ENCODE peak calls at places on chromosomes 13 and 19, in ten cellular contexts. One of them, this sample, is unnamed.

GRCh38 chr13:44757671-44758070 is 181.5 kb upstream of the TSC22D1 start:
- DNase-seq in right lobe of liver: no peak
- DNase-seq in NT2/D1: no peak
- DNase-seq in PC-3: no peak
- DNase-seq in A549: no peak
- DNase-seq in pancreas: no peak
- DNase-seq in uterus: no peak
- DNase-seq in fibroblast of lung: no peak
- DNase-seq in AG10803: no peak
- DNase-seq in GM23248: no peak
- DNase-seq in this sample: no peak

GRCh38 chr19:13172335-13173128 is 22.3 kb downstream of the IER2 start:
- DNase-seq in GM23248: peak; percentile 92
- DNase-seq in NT2/D1: no peak
- DNase-seq in uterus: peak; percentile 80
- DNase-seq in fibroblast of lung: peak; percentile 85
- DNase-seq in pancreas: peak; percentile 72
- DNase-seq in AG10803: peak; percentile 85
- DNase-seq in A549: peak; percentile 91
- DNase-seq in right lobe of liver: peak; percentile 70
- DNase-seq in PC-3: peak; percentile 98
- DNase-seq in this sample: no peak

GRCh38 chr19:29079331-29079730 is 133.6 kb downstream of the UQCRFS1 start:
- DNase-seq in uterus: no peak
- DNase-seq in pancreas: no peak
- DNase-seq in NT2/D1: no peak
- DNase-seq in A549: no peak
- DNase-seq in PC-3: no peak
- DNase-seq in AG10803: peak; percentile 67
- DNase-seq in GM23248: peak; percentile 45
- DNase-seq in right lobe of liver: no peak
- DNase-seq in fibroblast of lung: no peak
- DNase-seq in this sample: no peak

GRCh38 chr19:39320948-39321831 is 527 bp upstream of the LRFN1 start:
- DNase-seq in fibroblast of lung: no peak
- DNase-seq in NT2/D1: no peak
- DNase-seq in GM23248: no peak
- DNase-seq in AG10803: no peak
- DNase-seq in PC-3: no peak
- DNase-seq in uterus: no peak
- DNase-seq in right lobe of liver: no peak
- DNase-seq in pancreas: no peak
- DNase-seq in A549: no peak
- DNase-seq in this sample: no peak

GRCh38 chr13:45105895-45106294 is 14.4 kb upstream of the GTF2F2 start:
- DNase-seq in A549: no peak
- DNase-seq in pancreas: no peak
- DNase-seq in uterus: no peak
- DNase-seq in fibroblast of lung: peak; percentile 71
- DNase-seq in NT2/D1: no peak
- DNase-seq in right lobe of liver: no peak
- DNase-seq in GM23248: peak; percentile 21
- DNase-seq in PC-3: no peak
- DNase-seq in AG10803: peak; percentile 46
- DNase-seq in this sample: no peak

GRCh38 chr19:47444388-47444821 is 25.1 kb upstream of the MEIS3 start:
- DNase-seq in fibroblast of lung: no peak
- DNase-seq in pancreas: no peak
- DNase-seq in uterus: no peak
- DNase-seq in A549: no peak
- DNase-seq in AG10803: no peak
- DNase-seq in GM23248: no peak
- DNase-seq in right lobe of liver: peak; percentile 31
- DNase-seq in PC-3: no peak
- DNase-seq in NT2/D1: no peak
- DNase-seq in this sample: no peak

GRCh38 chr19:47494729-47495128 is 10.7 kb upstream of the KPTN start:
- DNase-seq in right lobe of liver: no peak
- DNase-seq in GM23248: no peak
- DNase-seq in pancreas: no peak
- DNase-seq in A549: no peak
- DNase-seq in fibroblast of lung: no peak
- DNase-seq in PC-3: no peak
- DNase-seq in AG10803: no peak
- DNase-seq in uterus: no peak
- DNase-seq in NT2/D1: no peak
- DNase-seq in this sample: no peak

GRCh38 chr19:42594617-42595489 is at the start of gene CEACAM8:
- DNase-seq in A549: no peak
- DNase-seq in PC-3: no peak
- DNase-seq in GM23248: no peak
- DNase-seq in fibroblast of lung: no peak
- DNase-seq in NT2/D1: no peak
- DNase-seq in pancreas: no peak
- DNase-seq in right lobe of liver: no peak
- DNase-seq in AG10803: no peak
- DNase-seq in uterus: no peak
- DNase-seq in this sample: no peak

GRCh38 chr13:81395368-81395767 is 1054.4 kb upstream of the SPRY2 start:
- DNase-seq in GM23248: no peak
- DNase-seq in PC-3: no peak
- DNase-seq in right lobe of liver: no peak
- DNase-seq in NT2/D1: peak; percentile 9
- DNase-seq in fibroblast of lung: no peak
- DNase-seq in A549: no peak
- DNase-seq in uterus: no peak
- DNase-seq in AG10803: no peak
- DNase-seq in pancreas: no peak
- DNase-seq in this sample: no peak

GRCh38 chr19:10740798-10741197 is 22.9 kb downstream of the DNM2 start:
- DNase-seq in AG10803: no peak
- DNase-seq in A549: no peak
- DNase-seq in pancreas: no peak
- DNase-seq in GM23248: no peak
- DNase-seq in right lobe of liver: no peak
- DNase-seq in fibroblast of lung: no peak
- DNase-seq in uterus: no peak
- DNase-seq in PC-3: peak; percentile 59
- DNase-seq in NT2/D1: no peak
- DNase-seq in this sample: no peak

GRCh38 chr13:97224544-97225324 is 2.6 kb downstream of the MBNL2 start:
- DNase-seq in GM23248: peak; percentile 65
- DNase-seq in pancreas: peak; percentile 84
- DNase-seq in AG10803: peak; percentile 68
- DNase-seq in uterus: no peak
- DNase-seq in right lobe of liver: no peak
- DNase-seq in fibroblast of lung: peak; percentile 64
- DNase-seq in NT2/D1: no peak
- DNase-seq in PC-3: peak; percentile 71
- DNase-seq in A549: no peak
- DNase-seq in this sample: no peak

GRCh38 chr13:30679483-30680330 is 55.6 kb upstream of the ALOX5AP start:
- DNase-seq in pancreas: no peak
- DNase-seq in NT2/D1: no peak
- DNase-seq in PC-3: peak; percentile 27
- DNase-seq in A549: peak; percentile 40
- DNase-seq in GM23248: peak; percentile 57
- DNase-seq in right lobe of liver: no peak
- DNase-seq in uterus: no peak
- DNase-seq in AG10803: peak; percentile 32
- DNase-seq in fibroblast of lung: peak; percentile 61
- DNase-seq in this sample: no peak

GRCh38 chr13:98775844-98776598 is 23.5 kb upstream of the SLC15A1 start:
- DNase-seq in fibroblast of lung: peak; percentile 27
- DNase-seq in AG10803: peak; percentile 48
- DNase-seq in GM23248: peak; percentile 80
- DNase-seq in NT2/D1: no peak
- DNase-seq in PC-3: peak; percentile 90
- DNase-seq in pancreas: no peak
- DNase-seq in uterus: no peak
- DNase-seq in A549: peak; percentile 97
- DNase-seq in right lobe of liver: no peak
- DNase-seq in this sample: no peak

GRCh38 chr13:27797228-27797624 is 4.9 kb downstream of the GSX1 start:
- DNase-seq in A549: peak; percentile 40
- DNase-seq in pancreas: no peak
- DNase-seq in right lobe of liver: no peak
- DNase-seq in uterus: no peak
- DNase-seq in NT2/D1: peak; percentile 57
- DNase-seq in GM23248: peak; percentile 49
- DNase-seq in PC-3: peak; percentile 32
- DNase-seq in AG10803: peak; percentile 3
- DNase-seq in fibroblast of lung: peak; percentile 19
- DNase-seq in this sample: no peak

GRCh38 chr19:34964598-34964997 is 569 bp upstream of the ZNF792 start:
- DNase-seq in pancreas: no peak
- DNase-seq in PC-3: no peak
- DNase-seq in AG10803: no peak
- DNase-seq in GM23248: no peak
- DNase-seq in NT2/D1: no peak
- DNase-seq in right lobe of liver: no peak
- DNase-seq in uterus: no peak
- DNase-seq in A549: no peak
- DNase-seq in fibroblast of lung: no peak
- DNase-seq in this sample: no peak
- H3K4me3 ChIP-seq in pancreas: peak overlapping the region; percentile 98
- H3K4me3 ChIP-seq in PC-3: no peak overlapping the region
- H3K4me3 ChIP-seq in AG10803: no peak overlapping the region
- H3K4me3 ChIP-seq in GM23248: no peak overlapping the region
- H3K4me3 ChIP-seq in NT2/D1: no peak overlapping the region
- H3K4me3 ChIP-seq in right lobe of liver: no peak overlapping the region
- H3K4me3 ChIP-seq in uterus: no peak overlapping the region
- H3K4me3 ChIP-seq in A549: peak overlapping the region; percentile 87
- H3K4me3 ChIP-seq in fibroblast of lung: no peak overlapping the region
- H3K4me3 ChIP-seq in this sample: peak overlapping the region; percentile 91

GRCh38 chr13:108632649-108633167 is 3.3 kb downstream of the MYO16 start:
- DNase-seq in AG10803: no peak
- DNase-seq in A549: no peak
- DNase-seq in fibroblast of lung: no peak
- DNase-seq in NT2/D1: no peak
- DNase-seq in GM23248: no peak
- DNase-seq in PC-3: no peak
- DNase-seq in pancreas: no peak
- DNase-seq in right lobe of liver: no peak
- DNase-seq in uterus: no peak
- DNase-seq in this sample: no peak

GRCh38 chr13:108629988-108630387 is 577 bp downstream of the MYO16 start:
- DNase-seq in fibroblast of lung: no peak
- DNase-seq in A549: no peak
- DNase-seq in NT2/D1: no peak
- DNase-seq in GM23248: no peak
- DNase-seq in pancreas: no peak
- DNase-seq in PC-3: no peak
- DNase-seq in AG10803: no peak
- DNase-seq in right lobe of liver: no peak
- DNase-seq in uterus: no peak
- DNase-seq in this sample: no peak

GRCh38 chr13:108624108-108624507 is 5.3 kb upstream of the MYO16 start:
- DNase-seq in GM23248: no peak
- DNase-seq in AG10803: no peak
- DNase-seq in A549: no peak
- DNase-seq in NT2/D1: no peak
- DNase-seq in pancreas: no peak
- DNase-seq in PC-3: no peak
- DNase-seq in uterus: no peak
- DNase-seq in right lobe of liver: no peak
- DNase-seq in fibroblast of lung: no peak
- DNase-seq in this sample: no peak

DNA sequence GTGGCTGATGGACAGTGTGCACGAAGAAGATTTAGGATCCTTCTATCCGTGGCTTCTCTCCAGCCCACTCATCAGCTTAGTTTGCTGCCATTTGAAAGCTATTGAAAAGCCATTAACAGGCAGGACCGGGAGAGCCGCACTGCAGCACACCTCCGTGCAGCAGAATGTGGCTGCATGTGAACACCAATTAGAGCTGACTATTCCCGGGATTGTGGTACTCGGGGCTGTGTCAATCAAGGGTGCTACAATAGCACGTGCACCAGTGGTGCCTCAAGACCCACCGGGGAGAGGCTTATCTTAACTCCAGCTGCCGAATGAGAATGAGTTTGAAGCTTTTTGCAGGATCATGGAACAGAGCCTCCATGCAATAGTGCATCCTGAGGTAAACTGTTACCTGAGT is at the start of gene MYO16:
- DNase-seq in uterus: no peak
- DNase-seq in AG10803: no peak
- DNase-seq in right lobe of liver: no peak
- DNase-seq in pancreas: no peak
- DNase-seq in GM23248: no peak
- DNase-seq in fibroblast of lung: no peak
- DNase-seq in A549: no peak
- DNase-seq in NT2/D1: no peak
- DNase-seq in PC-3: no peak
- DNase-seq in this sample: no peak
- H3K4me3 ChIP-seq in uterus: no peak within 1 kb of the TSS
- H3K4me3 ChIP-seq in AG10803: no peak within 1 kb of the TSS
- H3K4me3 ChIP-seq in right lobe of liver: no peak within 1 kb of the TSS
- H3K4me3 ChIP-seq in pancreas: no peak within 1 kb of the TSS
- H3K4me3 ChIP-seq in GM23248: no peak within 1 kb of the TSS
- H3K4me3 ChIP-seq in fibroblast of lung: no peak within 1 kb of the TSS
- H3K4me3 ChIP-seq in A549: no peak within 1 kb of the TSS
- H3K4me3 ChIP-seq in NT2/D1: no peak within 1 kb of the TSS
- H3K4me3 ChIP-seq in PC-3: no peak within 1 kb of the TSS
- H3K4me3 ChIP-seq in this sample: no peak within 1 kb of the TSS

GRCh38 chr19:52273301-52273700 is 3.9 kb downstream of the ZNF766 start:
- DNase-seq in right lobe of liver: no peak
- DNase-seq in AG10803: no peak
- DNase-seq in NT2/D1: no peak
- DNase-seq in GM23248: no peak
- DNase-seq in PC-3: no peak
- DNase-seq in fibroblast of lung: no peak
- DNase-seq in uterus: no peak
- DNase-seq in pancreas: no peak
- DNase-seq in A549: no peak
- DNase-seq in this sample: no peak
- H3K4me3 ChIP-seq in right lobe of liver: no peak overlapping the region
- H3K4me3 ChIP-seq in AG10803: no peak overlapping the region
- H3K4me3 ChIP-seq in NT2/D1: no peak overlapping the region
- H3K4me3 ChIP-seq in GM23248: no peak overlapping the region
- H3K4me3 ChIP-seq in PC-3: no peak overlapping the region
- H3K4me3 ChIP-seq in fibroblast of lung: no peak overlapping the region
- H3K4me3 ChIP-seq in uterus: no peak overlapping the region
- H3K4me3 ChIP-seq in pancreas: no peak overlapping the region
- H3K4me3 ChIP-seq in A549: no peak overlapping the region
- H3K4me3 ChIP-seq in this sample: no peak overlapping the region

DNA sequence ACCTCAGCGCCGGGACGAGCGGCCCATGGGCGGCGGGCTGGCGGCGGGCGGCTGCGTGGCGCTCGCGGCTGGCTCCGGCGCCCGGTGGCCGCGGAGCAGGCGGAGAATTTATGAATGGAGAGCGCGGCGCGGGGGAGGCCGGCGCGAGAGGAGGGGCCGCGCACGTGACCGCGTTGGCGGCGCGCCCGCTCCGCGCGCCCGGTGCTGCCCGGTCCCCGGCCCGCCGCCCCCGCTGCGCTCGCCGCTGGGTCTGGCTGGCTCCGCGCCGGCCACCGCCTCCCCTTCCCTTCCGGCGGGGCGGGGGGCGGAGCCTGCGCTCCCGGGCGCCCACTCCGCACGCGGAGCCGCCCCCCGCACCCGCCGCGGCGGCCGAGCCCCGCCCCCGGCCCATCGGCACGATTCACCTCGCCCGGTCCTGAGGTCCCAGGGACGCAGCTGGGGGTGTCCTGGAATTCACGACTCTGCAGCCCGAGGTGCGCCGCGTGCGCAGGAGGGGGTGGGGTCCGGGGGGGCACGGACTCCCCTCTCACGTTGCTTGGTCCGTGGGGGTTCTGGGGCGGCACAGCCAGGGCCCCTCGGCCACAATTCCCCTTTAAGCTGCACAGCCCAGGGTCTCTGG is at the start of gene CBARP:
- DNase-seq in GM23248: peak; percentile 71
- DNase-seq in pancreas: no peak
- DNase-seq in AG10803: no peak
- DNase-seq in PC-3: peak; percentile 35
- DNase-seq in NT2/D1: no peak
- DNase-seq in right lobe of liver: no peak
- DNase-seq in uterus: peak; percentile 44
- DNase-seq in A549: no peak
- DNase-seq in fibroblast of lung: no peak
- DNase-seq in this sample: no peak
- H3K4me3 ChIP-seq in GM23248: peak within 1 kb of the TSS; percentile 78
- H3K4me3 ChIP-seq in pancreas: peak within 1 kb of the TSS; percentile 54
- H3K4me3 ChIP-seq in AG10803: peak within 1 kb of the TSS; percentile 71
- H3K4me3 ChIP-seq in PC-3: peak within 1 kb of the TSS; percentile 81
- H3K4me3 ChIP-seq in NT2/D1: peak within 1 kb of the TSS; percentile 72
- H3K4me3 ChIP-seq in right lobe of liver: peak within 1 kb of the TSS; percentile 36
- H3K4me3 ChIP-seq in uterus: peak within 1 kb of the TSS; percentile 39
- H3K4me3 ChIP-seq in A549: peak within 1 kb of the TSS; percentile 63
- H3K4me3 ChIP-seq in fibroblast of lung: peak within 1 kb of the TSS; percentile 75
- H3K4me3 ChIP-seq in this sample: peak within 1 kb of the TSS; percentile 67

This sample was measured in skeletal muscle cell.